ENCODE peak calls at places on chromosomes 6 and 20, in six cellular contexts. T is H9, J is neuronal stem cell, F is IMR-90, O is mesendoderm, W is mesenchymal stem cell. V is an unnamed sample.

GRCh38 chr6:121660277-121660676 is 224.8 kb downstream of the GJA1 start:
- DNase-seq in J (no peak), F (no peak), W (no peak), O (no peak), T (no peak), V (no peak)

GRCh38 chr6:116251568-116252384 is 2.1 kb downstream of the TSPYL4 start:
- DNase-seq in J (no peak), T (peak), O (peak), F (peak), W (peak), V (no peak)

GRCh38 chr6:114101255-114101654 is 130.3 kb upstream of the HDAC2 start:
- DNase-seq in T (no peak), W (no peak), O (no peak), J (no peak), F (no peak), V (no peak)

GRCh38 chr6:55941713-55942112 is 66.3 kb upstream of the BMP5 start:
- DNase-seq in T (no peak), O (peak), J (no peak), W (no peak), F (peak), V (no peak)

GRCh38 chr6:97189767-97190166 is 93.2 kb downstream of the MMS22L start:
- DNase-seq in F (peak), J (no peak), T (no peak), W (no peak), O (no peak), V (no peak)

GRCh38 chr20:53949319-53949839 is 121.0 kb downstream of the BCAS1 start:
- DNase-seq in F (peak), J (no peak), O (no peak), W (peak), T (no peak), V (peak)

GRCh38 chr6:169498887-169499513 is 202.8 kb downstream of the WDR27 start:
- DNase-seq in F (peak), J (no peak), O (no peak), W (no peak), T (no peak), V (no peak)

GRCh38 chr6:143007626-143008025 is 53.1 kb upstream of the AIG1 start:
- DNase-seq in J (no peak), T (no peak), O (no peak), F (no peak), W (no peak), V (no peak)

GRCh38 chr20:39378781-39379180 is 416.6 kb downstream of the DHX35 start:
- DNase-seq in W (no peak), O (no peak), F (no peak), J (no peak), T (no peak), V (no peak)

GRCh38 chr6:132669690-132670291 is 10.8 kb upstream of the TAAR1 start:
- DNase-seq in J (no peak), F (peak), T (no peak), O (peak), W (peak), V (no peak)

GRCh38 chr6:3318821-3319540 is 60.2 kb downstream of the PSMG4 start:
- DNase-seq in W (no peak), F (no peak), J (no peak), T (no peak), O (no peak), V (no peak)

GRCh38 chr6:39901116-39901655 is 33.1 kb downstream of the MOCS1 start:
- DNase-seq in J (no peak), F (no peak), T (no peak), O (no peak), W (no peak), V (no peak)

GRCh38 chr6:113630365-113630737 is 226.8 kb upstream of the MARCKS start:
- DNase-seq in O (no peak), T (no peak), J (no peak), W (peak), F (peak), V (no peak)

GRCh38 chr6:53358440-53359087 is 9.8 kb upstream of the ELOVL5 start:
- DNase-seq in J (no peak), W (no peak), F (no peak), O (no peak), T (no peak), V (no peak)

GRCh38 chr6:23503173-23503572 is 622.8 kb upstream of the NRSN1 start:
- DNase-seq in O (peak), W (no peak), J (no peak), T (no peak), F (no peak), V (no peak)

GRCh38 chr20:62355527-62356142 is 11.5 kb downstream of the LAMA5 start:
- DNase-seq in O (peak), W (peak), J (no peak), F (no peak), T (no peak), V (no peak)

GRCh38 chr6:159532155-159532554 is 160.9 kb downstream of the SOD2 start:
- DNase-seq in O (no peak), T (peak), J (no peak), W (no peak), F (no peak), V (no peak)

GRCh38 chr20:19909696-19910095 is 107.5 kb upstream of the NAA20 start:
- DNase-seq in W (no peak), J (no peak), T (no peak), O (no peak), F (no peak), V (no peak)

GRCh38 chr20:63272105-63273078 is at the start of gene ARFGAP1:
- DNase-seq in T (peak), J (peak), W (peak), O (peak), F (peak), V (peak)

GRCh38 chr6:119147101-119148053 is 68.9 kb upstream of the FAM184A start:
- DNase-seq in F (peak), J (no peak), W (peak), T (no peak), O (peak), V (no peak)

GRCh38 chr6:161882196-161882595 is 608.3 kb upstream of the AGPAT4 start:
- DNase-seq in T (no peak), J (no peak), W (no peak), O (peak), F (no peak), V (no peak)

GRCh38 chr6:56927538-56928453 is 27.1 kb upstream of the BEND6 start:
- DNase-seq in O (peak), F (peak), J (no peak), T (peak), W (no peak), V (no peak)

GRCh38 chr6:131924881-131925474 is 26.2 kb downstream of the CCN2 start:
- DNase-seq in O (peak), J (peak), F (peak), T (no peak), W (peak), V (no peak)

GRCh38 chr6:44227138-44227770 is 3.9 kb downstream of the SLC29A1 start:
- DNase-seq in F (no peak), J (no peak), W (no peak), T (no peak), O (peak), V (no peak)

GRCh38 chr20:37395921-37396519 is 50.1 kb downstream of the SRC start:
- DNase-seq in J (no peak), F (no peak), O (peak), T (peak), W (peak), V (no peak)

GRCh38 chr6:87152528-87152950 is 2.8 kb upstream of the ZNF292 start:
- DNase-seq in O (no peak), F (peak), T (no peak), W (no peak), J (no peak), V (no peak)
- H2BK120ac ChIP-seq in O (no peak), F (peak), T (no peak), W (peak), J (peak), V (no peak)

GRCh38 chr20:47468290-47469050 is 33.2 kb upstream of the NCOA3 start:
- DNase-seq in F (no peak), O (no peak), W (no peak), T (no peak), J (no peak), V (no peak)
- H3K18ac ChIP-seq in F (no peak), O (no peak), W (no peak), T (no peak), J (no peak), V (peak)

DNA sequence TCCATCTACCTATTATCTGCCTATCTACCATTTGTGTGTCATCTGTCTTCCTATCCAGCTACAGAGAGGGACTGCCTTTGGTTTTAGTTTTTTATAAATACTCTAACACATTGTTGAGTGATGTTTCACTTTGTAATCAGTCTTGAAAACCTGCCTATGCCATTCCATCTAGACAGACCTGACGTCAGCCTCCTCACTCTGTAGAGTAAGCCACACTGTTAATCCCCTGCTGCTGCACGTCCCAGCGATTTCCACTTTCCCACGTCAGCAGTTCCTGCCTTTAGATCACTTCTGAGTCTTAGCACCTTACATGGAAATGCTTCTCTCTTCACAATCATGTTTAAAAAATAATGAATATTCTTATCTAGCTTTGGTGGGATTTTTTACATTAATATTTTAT is 54.8 kb downstream of the PLG start:
- DNase-seq in J (no peak), T (no peak), F (no peak), W (no peak), O (no peak), V (no peak)
- H2BK120ac ChIP-seq in J (no peak), T (no peak), F (no peak), W (no peak), O (no peak), V (no peak)

DNA sequence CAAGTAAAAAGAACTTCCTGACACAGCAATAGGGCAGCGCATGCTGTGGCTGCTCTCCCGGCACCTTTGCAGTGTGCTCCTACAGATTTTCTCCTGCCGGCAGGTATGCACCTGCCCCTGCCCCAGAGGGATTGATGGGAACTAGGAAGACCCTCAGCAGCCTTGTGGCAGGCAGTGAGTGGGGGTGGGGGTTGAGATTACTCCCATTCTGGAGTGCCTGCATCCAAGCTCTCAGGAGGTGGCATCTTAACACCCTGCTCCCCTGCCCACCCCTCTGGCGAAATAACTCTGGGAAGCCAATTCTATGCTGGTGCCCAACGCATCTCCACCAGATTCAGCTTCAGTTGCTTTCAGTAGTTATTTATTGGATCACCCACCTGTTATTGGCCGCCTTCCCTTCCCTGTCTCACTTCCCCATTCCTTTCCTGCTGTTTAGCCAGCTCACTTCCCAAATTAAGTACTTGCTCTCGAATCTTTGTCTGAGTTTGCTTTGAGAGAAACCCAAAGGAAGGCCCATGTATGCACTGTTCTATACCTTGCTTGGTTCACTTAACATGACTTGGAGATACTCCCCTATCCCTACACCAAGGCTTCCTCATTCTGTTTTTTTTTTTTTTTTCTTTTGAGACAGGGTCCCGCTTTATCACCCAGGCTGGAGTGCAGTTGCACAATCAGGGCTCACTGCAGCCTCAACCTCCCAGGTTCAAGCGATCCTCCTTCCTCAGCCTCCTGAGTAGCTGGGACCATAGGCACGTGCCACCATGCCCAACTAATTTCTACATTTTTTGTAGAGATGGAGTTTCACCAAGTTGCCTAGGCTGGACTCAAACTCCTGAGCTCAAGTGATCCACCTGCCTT is 29.3 kb upstream of the SLC23A2 start:
- DNase-seq in W (no peak), F (no peak), O (no peak), J (no peak), T (no peak), V (no peak)
- H3K18ac ChIP-seq in W (no peak), F (no peak), O (no peak), J (no peak), T (no peak), V (no peak)

DNA sequence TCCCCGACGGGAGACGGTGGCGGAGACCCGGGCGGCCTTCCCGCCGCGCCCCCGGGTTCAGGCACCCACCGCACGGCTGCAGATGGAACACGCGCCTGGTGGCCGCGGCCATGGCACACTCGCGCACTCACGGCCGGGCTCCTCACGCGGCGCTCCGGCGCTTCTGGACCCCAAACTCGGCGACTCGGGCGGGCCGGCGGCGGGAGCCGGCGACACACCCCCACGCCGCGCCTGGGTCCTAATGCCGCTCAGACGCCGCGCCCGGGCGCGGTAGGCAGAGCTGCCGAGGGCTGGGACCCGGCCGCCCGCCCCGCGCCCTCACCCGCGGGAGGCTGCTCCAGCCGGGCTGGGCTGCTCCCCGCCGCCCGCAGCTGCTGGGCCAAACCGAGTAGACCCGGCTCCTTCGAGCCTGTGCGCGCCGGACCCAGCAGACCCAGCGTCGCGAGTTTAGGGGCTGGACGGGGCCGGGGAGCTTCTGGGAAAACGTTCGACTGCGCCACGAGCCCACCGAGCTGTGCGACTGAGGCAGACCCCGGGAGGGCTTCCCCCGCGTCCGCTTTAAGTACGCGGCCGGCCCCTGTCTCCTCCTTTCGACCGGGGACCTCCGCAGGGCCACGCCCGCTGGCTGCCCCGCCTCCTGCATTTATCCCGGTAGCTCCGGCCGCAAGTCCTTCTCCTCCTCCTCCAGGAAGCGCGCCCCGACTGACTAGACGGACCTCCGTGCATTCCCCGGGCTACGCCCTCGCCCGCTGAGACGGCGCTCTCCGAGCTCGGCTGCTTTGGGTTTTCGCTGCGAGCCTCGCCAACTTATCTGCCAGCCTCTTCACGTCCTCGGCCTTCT is at the start of gene SLC4A11:
- DNase-seq in J (peak), T (peak), O (peak), F (peak), W (peak), V (peak)
- H2BK120ac ChIP-seq in J (peak), T (no peak), O (no peak), F (no peak), W (no peak), V (no peak)

GRCh38 chr20:17501701-17502100 is 29.5 kb downstream of the BFSP1 start:
- DNase-seq in J (no peak), F (no peak), O (no peak), T (peak), W (no peak), V (no peak)

GRCh38 chr20:17500271-17500670 is 30.9 kb downstream of the BFSP1 start:
- DNase-seq in T (no peak), W (no peak), J (no peak), F (no peak), O (no peak), V (no peak)

GRCh38 chr20:17499041-17499440 is 32.1 kb downstream of the BFSP1 start:
- DNase-seq in T (no peak), O (peak), J (no peak), F (peak), W (peak), V (no peak)

GRCh38 chr20:17502105-17502504 is 29.1 kb downstream of the BFSP1 start:
- DNase-seq in O (peak), W (no peak), T (no peak), J (no peak), F (no peak), V (no peak)

DNA sequence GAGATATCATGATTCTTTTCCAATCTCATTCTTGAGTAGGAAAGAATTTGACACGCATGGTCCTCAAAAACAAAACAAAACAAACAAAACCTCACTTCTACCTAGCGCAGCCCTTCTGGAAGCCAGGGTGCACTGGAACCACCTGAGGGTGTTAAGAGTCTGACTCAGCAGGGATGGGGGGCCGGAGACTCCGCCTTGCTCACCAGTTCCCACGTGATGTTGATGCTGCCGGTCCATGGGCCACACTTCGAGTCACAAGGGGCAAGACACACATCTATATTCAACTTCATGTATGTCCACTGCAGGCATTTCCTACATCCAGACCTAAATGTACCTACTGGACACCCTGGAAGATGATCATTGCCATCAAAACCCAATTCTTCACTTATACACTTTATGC is 30.4 kb downstream of the BFSP1 start:
- DNase-seq in J (no peak), W (no peak), F (no peak), O (no peak), T (peak), V (no peak)
- H3K18ac ChIP-seq in J (no peak), W (no peak), F (no peak), O (no peak), T (no peak), V (no peak)